ENCODE peak calls at places on chromosomes 11 and 22, in five cellular contexts. B is gastrocnemius medialis, A is uterus, V is prostate gland, F is A549. X is an unnamed sample.

GRCh38 chr11:115408036-115408911 is 95.9 kb downstream of the CADM1 start:
- DNase-seq in F (no peak), A (peak), B (no peak), V (no peak), X (peak)

GRCh38 chr11:7904910-7905309 is 26.2 kb downstream of the OR10A6 start:
- DNase-seq in A (no peak), B (no peak), F (no peak), V (no peak), X (no peak)

GRCh38 chr22:38077595-38077994 is 6.4 kb downstream of the SLC16A8 start:
- DNase-seq in F (no peak), V (no peak), A (no peak), B (no peak), X (no peak)

GRCh38 chr11:110081462-110082233 is 11.5 kb upstream of the ZC3H12C start:
- DNase-seq in B (no peak), V (no peak), A (no peak), F (no peak), X (no peak)

GRCh38 chr11:71447791-71448256 is 369 bp downstream of the DHCR7 start:
- DNase-seq in V (no peak), A (no peak), F (peak), B (no peak), X (peak)

GRCh38 chr11:44731685-44732411 is 5.1 kb downstream of the TSPAN18 start:
- DNase-seq in A (no peak), V (no peak), B (no peak), F (no peak), X (no peak)

GRCh38 chr11:396948-397548 is 3.0 kb downstream of the PKP3 start:
- DNase-seq in F (no peak), B (no peak), V (no peak), A (peak), X (no peak)

GRCh38 chr22:43550024-43550620 is 138.3 kb downstream of the MPPED1 start:
- DNase-seq in V (no peak), F (no peak), B (no peak), A (no peak), X (no peak)

GRCh38 chr11:119599864-119600593 is 129.0 kb downstream of the NECTIN1 start:
- DNase-seq in V (no peak), A (no peak), B (no peak), F (no peak), X (no peak)

GRCh38 chr22:43230983-43231723 is 44.2 kb upstream of the TTLL12 start:
- DNase-seq in A (peak), V (peak), F (peak), B (no peak), X (peak)

GRCh38 chr11:10930961-10931760 is 73.3 kb upstream of the ZBED5 start:
- DNase-seq in V (peak), A (peak), B (peak), F (peak), X (peak)

GRCh38 chr11:90774727-90775572 is 552.1 kb upstream of the CHORDC1 start:
- DNase-seq in A (no peak), V (no peak), F (no peak), B (no peak), X (no peak)

GRCh38 chr11:84673753-84674152 is 953.4 kb downstream of the DLG2 start:
- DNase-seq in F (no peak), A (no peak), B (no peak), V (no peak), X (no peak)

GRCh38 chr11:118214210-118214914 is 10.4 kb downstream of the JAML start:
- DNase-seq in A (no peak), F (no peak), V (no peak), B (no peak), X (no peak)

GRCh38 chr11:72721689-72722049 is 30.5 kb downstream of the ARAP1 start:
- DNase-seq in B (no peak), F (no peak), A (no peak), V (peak), X (peak)

GRCh38 chr22:24333301-24333700 is 62.7 kb downstream of the SPECC1L start:
- DNase-seq in A (no peak), V (no peak), F (no peak), B (no peak), X (no peak)

GRCh38 chr11:1394936-1395772 is 5.4 kb downstream of the BRSK2 start:
- DNase-seq in V (no peak), F (no peak), A (no peak), B (no peak), X (no peak)

GRCh38 chr22:27526851-27527250 is 274.7 kb downstream of the MN1 start:
- DNase-seq in F (no peak), B (no peak), A (no peak), V (no peak), X (no peak)

GRCh38 chr22:43827926-43828710 is 16.0 kb upstream of the EFCAB6 start:
- DNase-seq in V (no peak), B (no peak), F (no peak), A (no peak), X (no peak)

GRCh38 chr11:1762537-1763302 is 1.0 kb downstream of the CTSD start:
- DNase-seq in A (no peak), V (peak), F (peak), B (peak), X (peak)

GRCh38 chr22:29987143-29987542 is 93.1 kb upstream of the HORMAD2 start:
- DNase-seq in V (no peak), B (no peak), F (no peak), A (no peak), X (no peak)

GRCh38 chr11:40290031-40290650 is 1169.3 kb downstream of the LRRC4C start:
- DNase-seq in F (no peak), A (no peak), B (no peak), V (no peak), X (no peak)

GRCh38 chr22:50600967-50601668 is 525 bp downstream of the MAPK8IP2 start:
- DNase-seq in A (no peak), V (no peak), F (no peak), B (no peak), X (no peak)

GRCh38 chr11:128422576-128423370 is 164.6 kb downstream of the ETS1 start:
- DNase-seq in F (no peak), V (no peak), A (no peak), B (peak), X (no peak)

GRCh38 chr11:19978668-19979518 is 181.4 kb downstream of the DBX1 start:
- DNase-seq in F (peak), A (peak), B (no peak), V (peak), X (peak)

GRCh38 chr11:18111005-18111404 is 5.1 kb upstream of the SAAL1 start:
- DNase-seq in B (no peak), A (no peak), V (no peak), F (no peak), X (no peak)

GRCh38 chr11:102346456-102346747 is 612 bp upstream of the BIRC2 start:
- DNase-seq in A (no peak), V (no peak), B (no peak), F (no peak), X (no peak)

GRCh38 chr11:120517390-120518315 is 6.1 kb downstream of the GRIK4 start:
- DNase-seq in V (no peak), F (no peak), B (no peak), A (no peak), X (no peak)

DNA sequence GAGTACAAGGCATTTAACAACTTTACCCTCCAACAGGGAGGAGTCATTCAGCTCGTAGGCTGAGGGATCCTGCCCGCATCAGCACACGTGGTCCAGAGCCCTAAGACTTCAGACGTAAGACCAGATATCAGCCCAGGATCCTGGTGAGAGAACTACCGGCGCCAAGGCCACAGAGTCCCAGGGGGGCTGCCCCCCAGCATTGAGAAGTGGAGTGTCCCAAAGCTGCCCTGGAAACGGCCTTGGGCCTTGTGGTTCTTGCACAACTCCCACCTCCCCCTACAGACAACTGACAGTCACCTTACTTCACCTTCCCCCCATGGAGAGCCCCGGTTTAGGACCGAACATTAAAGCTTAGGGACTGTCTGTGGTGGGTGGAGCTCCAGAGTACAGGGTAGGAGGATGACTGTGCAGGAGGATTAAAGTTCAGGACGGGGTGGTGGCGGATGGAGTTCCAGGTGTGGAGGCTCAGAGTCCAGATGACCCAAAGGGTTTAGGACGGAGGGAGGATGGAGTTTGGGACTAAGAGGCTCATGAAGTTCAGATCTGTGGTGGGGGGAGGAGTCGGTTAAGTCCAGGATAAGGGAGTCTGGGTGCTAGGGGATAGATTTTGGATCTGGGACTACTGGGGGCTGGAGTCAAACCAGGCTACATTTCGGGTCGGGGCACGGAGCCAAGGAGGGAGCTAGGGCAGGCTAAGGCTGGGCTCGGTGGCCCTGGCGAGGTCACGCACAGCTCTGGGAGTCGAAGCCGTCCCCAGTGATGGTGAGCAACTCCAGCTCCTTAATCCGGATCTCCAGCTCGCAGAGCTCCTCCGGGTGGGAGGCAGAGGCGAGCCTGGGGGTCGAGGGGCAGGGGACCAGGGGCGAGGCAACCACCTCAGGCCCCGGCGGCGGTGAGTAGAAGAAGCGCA is 856 bp downstream of the C11orf91 start:
- DNase-seq in V (no peak), A (no peak), F (no peak), B (no peak), X (no peak)
- TF ChIP-seq POLR2A in V (no peak), A (no peak), F (no peak), B (no peak), X (no peak)

GRCh38 chr22:48331691-48332220 is 1495.9 kb downstream of the BRD1 start:
- DNase-seq in F (no peak), V (no peak), A (no peak), B (no peak), X (no peak)
- H3K27ac ChIP-seq in F (no peak), V (no peak), A (no peak), B (no peak), X (no peak)

GRCh38 chr11:112024178-112024777 is 930 bp upstream of the DLAT start:
- DNase-seq in B (no peak), A (no peak), F (no peak), V (no peak), X (peak)

GRCh38 chr11:112023104-112023503 is 2.1 kb upstream of the DLAT start:
- DNase-seq in A (no peak), B (no peak), V (no peak), F (no peak), X (no peak)

GRCh38 chr11:112029460-112029859 is 4.3 kb downstream of the DLAT start:
- DNase-seq in A (no peak), B (no peak), F (no peak), V (no peak), X (no peak)

GRCh38 chr11:112025682-112026081 is 474 bp downstream of the DLAT start:
- DNase-seq in B (no peak), A (no peak), F (peak), V (no peak), X (no peak)

GRCh38 chr11:112024778-112025678 is at the start of gene DLAT:
- DNase-seq in V (peak), B (peak), A (peak), F (peak), X (peak)
- TF ChIP-seq POLR2A in V (peak), B (peak), A (peak), F (peak), X (no peak)

DNA sequence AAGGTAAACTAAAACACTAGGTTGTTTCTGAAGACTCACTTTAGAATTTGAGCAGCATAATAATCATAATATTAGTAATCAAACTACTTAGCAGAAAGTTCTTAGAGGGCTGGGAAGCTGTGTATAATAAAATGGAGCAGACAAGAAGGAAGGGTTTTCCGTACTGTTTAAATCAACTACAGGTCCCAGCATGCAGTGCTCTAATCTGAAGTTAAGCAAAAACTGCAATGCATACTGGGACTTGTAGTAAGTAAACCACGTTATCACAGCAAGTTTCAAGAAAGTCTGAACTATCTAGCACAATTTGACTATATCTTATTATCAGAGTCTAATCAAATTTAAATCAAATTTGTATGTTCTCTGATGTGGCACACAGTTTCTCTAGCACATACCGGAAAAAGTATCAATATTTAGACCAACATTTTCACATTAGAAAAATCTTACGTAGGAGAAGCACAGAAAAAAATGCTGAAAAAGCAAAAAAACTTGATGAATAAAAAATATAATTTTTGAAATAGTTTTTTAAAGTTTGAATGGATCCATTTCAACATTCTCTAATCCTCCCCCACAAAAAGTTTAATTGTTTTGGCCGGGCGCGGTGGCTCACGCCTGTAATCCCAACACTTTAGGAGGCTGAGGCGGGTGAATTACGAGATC is 8.2 kb downstream of the PHF21A start:
- DNase-seq in V (peak), B (no peak), A (no peak), F (peak), X (no peak)
- H3K27ac ChIP-seq in V (no peak), B (no peak), A (no peak), F (no peak), X (no peak)

GRCh38 chr22:36528795-36529718 is at the start of gene EIF3D:
- DNase-seq in V (peak), A (peak), F (peak), B (peak), X (peak)
- TF ChIP-seq POLR2A in V (peak), A (peak), F (peak), B (peak), X (peak)

X was measured in thyroid gland.